ENCODE peak calls at places on chromosomes 11 and 22, in six cellular contexts. G, T, D, C, X and F are unnamed samples.

GRCh38 chr11:112613051-112613972 is 347.9 kb upstream of the NCAM1 start:
- DNase-seq in G (peak), T (no peak), D (no peak), C (no peak), X (no peak), F (no peak)

GRCh38 chr11:104164028-104164520 is at the start of gene PDGFD:
- DNase-seq in G (peak), T (no peak), D (peak), C (no peak), X (peak), F (peak)

GRCh38 chr22:23227380-23227779 is 47.1 kb downstream of the BCR start:
- DNase-seq in G (no peak), T (peak), D (no peak), C (no peak), X (no peak), F (no peak)

GRCh38 chr22:47193606-47194316 is 431.3 kb downstream of the TBC1D22A start:
- DNase-seq in G (no peak), T (no peak), D (no peak), C (no peak), X (no peak), F (no peak)

GRCh38 chr11:118907749-118908106 is 18.0 kb downstream of the BCL9L start:
- DNase-seq in G (no peak), T (no peak), D (no peak), C (no peak), X (no peak), F (no peak)

GRCh38 chr11:3189886-3190583 is 24.9 kb upstream of the OSBPL5 start:
- DNase-seq in G (no peak), T (no peak), D (no peak), C (no peak), X (peak), F (no peak)

GRCh38 chr11:6817668-6818067 is 18.2 kb upstream of the OR6A2 start:
- DNase-seq in G (no peak), T (no peak), D (no peak), C (no peak), X (peak), F (no peak)

GRCh38 chr11:47538741-47539575 is 14.0 kb downstream of the CELF1 start:
- DNase-seq in G (no peak), T (no peak), D (no peak), C (no peak), X (no peak), F (no peak)

GRCh38 chr11:47257518-47258316 is at the start of gene NR1H3:
- DNase-seq in G (peak), T (peak), D (no peak), C (no peak), X (peak), F (no peak)

GRCh38 chr11:87368876-87369480 is 331.2 kb downstream of the TMEM135 start:
- DNase-seq in G (no peak), T (no peak), D (no peak), C (no peak), X (no peak), F (no peak)

GRCh38 chr11:846496-847098 is 3.9 kb downstream of the TSPAN4 start:
- DNase-seq in G (no peak), T (no peak), D (no peak), C (no peak), X (no peak), F (no peak)

GRCh38 chr11:75705541-75705940 is 12.1 kb upstream of the MOGAT2 start:
- DNase-seq in G (no peak), T (no peak), D (no peak), C (no peak), X (no peak), F (no peak)

GRCh38 chr11:32963721-32964120 is 52.0 kb upstream of the DEPDC7 start:
- DNase-seq in G (no peak), T (no peak), D (no peak), C (no peak), X (no peak), F (no peak)

GRCh38 chr22:50699754-50700386 is 27.2 kb downstream of the SHANK3 start:
- DNase-seq in G (peak), T (peak), D (no peak), C (no peak), X (no peak), F (no peak)

GRCh38 chr11:115324569-115325432 is 179.4 kb downstream of the CADM1 start:
- DNase-seq in G (peak), T (peak), D (peak), C (peak), X (no peak), F (peak)

GRCh38 chr22:30575011-30575671 is 676 bp upstream of the GAL3ST1 start:
- DNase-seq in G (no peak), T (no peak), D (no peak), C (no peak), X (no peak), F (no peak)

GRCh38 chr11:63682045-63682915 is 980 bp downstream of the RTN3 start:
- DNase-seq in G (peak), T (peak), D (no peak), C (no peak), X (peak), F (no peak)

GRCh38 chr11:70065318-70066135 is 12.6 kb upstream of the ANO1 start:
- DNase-seq in G (no peak), T (no peak), D (no peak), C (no peak), X (peak), F (no peak)

GRCh38 chr22:29291215-29291614 is 15.2 kb upstream of the GAS2L1 start:
- DNase-seq in G (no peak), T (no peak), D (no peak), C (no peak), X (no peak), F (no peak)

GRCh38 chr11:35794850-35795249 is 132.3 kb downstream of the TRIM44 start:
- DNase-seq in G (no peak), T (no peak), D (no peak), C (no peak), X (no peak), F (no peak)

GRCh38 chr11:65558785-65559509 is 788 bp upstream of the LTBP3 start:
- DNase-seq in G (no peak), T (no peak), D (no peak), C (no peak), X (no peak), F (no peak)

GRCh38 chr11:94007426-94007825 is 13.7 kb upstream of the HEPHL1 start:
- DNase-seq in G (no peak), T (no peak), D (no peak), C (no peak), X (no peak), F (no peak)

GRCh38 chr11:93225642-93226041 is 27.9 kb upstream of the SLC36A4 start:
- DNase-seq in G (no peak), T (peak), D (no peak), C (no peak), X (no peak), F (no peak)

GRCh38 chr11:32333335-32333991 is 101.9 kb downstream of the WT1 start:
- DNase-seq in G (no peak), T (no peak), D (peak), C (no peak), X (peak), F (peak)

GRCh38 chr11:102446606-102447005 is 6.0 kb downstream of the TMEM123 start:
- DNase-seq in G (no peak), T (no peak), D (no peak), C (no peak), X (no peak), F (no peak)

GRCh38 chr11:76239483-76240142 is 33.3 kb upstream of the WNT11 start:
- DNase-seq in G (peak), T (no peak), D (no peak), C (no peak), X (no peak), F (no peak)

GRCh38 chr11:119641991-119642745 is 86.8 kb downstream of the NECTIN1 start:
- DNase-seq in G (peak), T (peak), D (no peak), C (no peak), X (no peak), F (no peak)

GRCh38 chr11:93537022-93537421 is 6.2 kb downstream of the SMCO4 start:
- DNase-seq in G (no peak), T (no peak), D (no peak), C (no peak), X (no peak), F (no peak)

GRCh38 chr11:112289588-112290461 is 29.2 kb upstream of the PLET1 start:
- DNase-seq in G (peak), T (peak), D (peak), C (no peak), X (peak), F (peak)

GRCh38 chr11:62727007-62727832 is at the start of gene HNRNPUL2:
- DNase-seq in G (peak), T (peak), D (peak), C (peak), X (peak), F (peak)

GRCh38 chr11:66118847-66119246 is 48.8 kb downstream of the PACS1 start:
- DNase-seq in G (no peak), T (no peak), D (no peak), C (no peak), X (no peak), F (no peak)

GRCh38 chr11:28903716-28904115 is 795.5 kb downstream of the METTL15 start:
- DNase-seq in G (no peak), T (no peak), D (no peak), C (no peak), X (no peak), F (no peak)
- TF ChIP-seq TAF1 in G (no peak), T (no peak), D (no peak), C (no peak), X (no peak), F (no peak)

DNA sequence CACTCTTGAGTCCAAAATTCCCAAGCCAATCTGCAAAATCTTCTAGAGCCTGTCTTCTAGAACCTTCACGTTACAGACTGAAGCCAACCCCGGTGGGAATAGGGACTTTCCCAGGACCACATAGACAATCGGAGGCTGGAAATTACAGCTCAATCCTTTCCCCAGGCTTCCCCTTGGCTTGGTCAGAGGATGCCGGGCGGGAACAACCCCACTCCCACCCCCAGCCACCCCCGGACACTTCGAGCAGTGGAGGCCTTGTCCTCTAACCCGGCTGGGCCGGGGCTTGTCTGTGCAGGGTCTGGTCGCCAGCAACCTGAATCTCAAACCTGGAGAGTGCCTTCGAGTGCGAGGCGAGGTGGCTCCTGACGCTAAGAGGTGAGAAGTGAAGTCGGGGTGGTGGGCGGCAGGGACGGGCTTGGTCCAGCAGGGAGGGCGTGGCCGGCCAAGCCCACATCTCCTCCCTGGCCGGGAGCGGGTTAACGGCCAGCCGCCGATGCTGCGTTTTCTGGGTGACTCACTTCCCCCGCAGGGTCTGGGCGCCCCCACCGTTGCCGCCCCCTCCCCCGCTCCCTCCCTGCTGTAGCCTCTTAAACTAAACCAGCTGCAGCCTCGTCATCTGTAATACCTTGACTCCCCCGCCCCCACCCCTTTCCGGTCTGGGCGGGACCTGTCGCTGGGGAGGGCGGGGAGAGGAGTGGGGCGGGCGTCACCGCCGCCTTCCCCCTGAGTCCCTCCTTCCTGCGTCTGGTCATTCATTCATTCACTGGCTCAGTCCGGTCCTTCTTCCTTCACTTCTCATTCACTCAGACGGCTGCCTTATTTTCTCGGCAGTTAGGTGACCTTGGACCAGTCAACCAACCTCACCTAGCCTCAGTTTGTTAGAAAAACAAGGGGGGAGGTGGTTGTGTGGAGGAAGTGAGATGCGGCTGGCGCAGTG is 1.5 kb downstream of the LGALS1 start:
- DNase-seq in G (peak), T (peak), D (peak), C (no peak), X (peak), F (peak)
- TF ChIP-seq POLR2A in G (no peak), T (no peak), D (peak), C (peak), X (peak), F (no peak)

DNA sequence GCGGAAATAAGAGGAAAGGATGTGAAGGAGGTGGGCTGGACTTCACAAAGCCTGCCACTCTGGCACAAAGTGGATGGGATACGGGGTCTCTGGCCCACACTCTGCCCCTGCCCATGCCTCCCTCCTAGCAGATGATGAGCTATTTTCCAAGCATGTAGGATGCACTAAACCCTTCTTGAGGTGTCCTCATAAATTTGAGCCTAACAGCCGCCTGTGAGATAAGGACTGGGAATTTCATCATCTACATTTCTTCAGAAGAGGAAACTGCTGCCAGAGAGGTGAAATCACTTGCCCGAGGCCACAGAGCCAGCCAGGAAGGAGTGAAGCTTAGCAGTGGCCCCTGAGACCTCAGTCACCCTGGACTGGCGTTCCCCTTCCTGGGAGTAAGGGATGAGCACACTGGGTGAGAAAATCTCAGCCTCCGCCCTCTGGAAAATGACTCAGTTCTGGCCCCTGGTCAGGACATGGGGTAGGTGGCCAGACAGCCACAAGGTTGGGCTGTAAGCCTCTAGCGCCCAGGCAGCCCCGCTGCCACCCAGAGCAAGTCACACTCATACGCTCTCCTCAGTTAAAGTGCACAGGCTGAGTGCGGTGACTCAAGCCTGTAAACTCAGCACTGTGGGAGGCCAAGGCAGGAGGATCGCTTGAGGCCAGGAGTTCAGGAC is 27.9 kb downstream of the MB start:
- DNase-seq in G (no peak), T (no peak), D (no peak), C (no peak), X (no peak), F (no peak)
- TF ChIP-seq TAF1 in G (no peak), T (no peak), D (no peak), C (no peak), X (no peak), F (no peak)

GRCh38 chr11:73141031-73141308 is 1.1 kb downstream of the FCHSD2 start:
- DNase-seq in G (no peak), T (peak), D (no peak), C (no peak), X (no peak), F (no peak)

GRCh38 chr11:73143126-73143838 is 1.2 kb upstream of the FCHSD2 start:
- DNase-seq in G (peak), T (peak), D (no peak), C (no peak), X (no peak), F (no peak)

GRCh38 chr11:73141309-73142127 is 600 bp downstream of the FCHSD2 start:
- DNase-seq in G (peak), T (no peak), D (peak), C (no peak), X (peak), F (no peak)

GRCh38 chr11:73140213-73141030 is 1.7 kb downstream of the FCHSD2 start:
- DNase-seq in G (no peak), T (no peak), D (no peak), C (no peak), X (peak), F (no peak)

GRCh38 chr11:73142128-73142377 is at the start of gene FCHSD2:
- DNase-seq in G (no peak), T (no peak), D (no peak), C (no peak), X (no peak), F (no peak)
- TF ChIP-seq POLR2A in G (no peak), T (no peak), D (no peak), C (no peak), X (no peak), F (peak)

GRCh38 chr22:26302726-26303125 is 126.3 kb upstream of the ASPHD2 start:
- DNase-seq in G (no peak), T (no peak), D (no peak), C (no peak), X (no peak), F (no peak)
- TF ChIP-seq TAF1 in G (no peak), T (no peak), D (no peak), C (no peak), X (no peak), F (no peak)

DNA sequence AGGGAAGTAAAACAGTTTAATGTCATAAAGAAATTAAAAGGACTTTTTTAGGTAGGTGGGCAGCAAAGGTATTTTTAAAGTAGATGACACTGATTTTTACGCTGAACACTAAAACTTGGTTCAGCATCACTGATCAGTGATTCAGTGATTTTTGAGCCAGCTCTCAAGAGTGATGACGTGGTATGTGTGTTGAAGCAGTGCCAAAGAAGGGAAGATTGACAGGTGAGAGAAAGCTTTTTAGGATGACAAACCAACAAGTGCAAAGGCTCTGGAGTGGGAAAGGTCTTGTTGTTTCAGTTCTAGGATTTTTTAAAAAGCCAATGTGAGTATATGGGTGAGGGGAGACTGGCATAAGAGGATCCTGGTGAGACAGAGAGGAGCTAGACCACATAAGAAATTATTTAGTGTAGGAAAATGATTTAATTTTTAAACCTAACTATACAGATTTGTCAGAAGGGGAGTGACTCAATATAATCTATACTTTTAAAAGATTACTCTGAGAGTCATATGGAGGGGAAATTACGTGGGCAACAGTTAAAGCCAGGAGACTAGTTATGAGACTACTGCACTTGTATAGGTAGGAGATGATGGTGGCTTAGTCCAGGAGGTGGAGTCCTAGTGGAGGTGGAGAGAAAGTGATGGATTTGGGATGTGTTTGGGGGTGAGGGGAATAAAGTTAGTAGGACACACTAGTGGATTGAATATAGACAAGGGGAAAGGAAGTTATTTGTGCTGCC is 17.6 kb upstream of the CALCB start:
- DNase-seq in G (no peak), T (no peak), D (no peak), C (no peak), X (no peak), F (no peak)
- TF ChIP-seq POLR2A in G (no peak), T (no peak), D (no peak), C (no peak), X (no peak), F (no peak)

GRCh38 chr11:13917269-13917668 is 45.3 kb upstream of the SPON1 start:
- DNase-seq in G (no peak), T (no peak), D (no peak), C (no peak), X (no peak), F (no peak)
- TF ChIP-seq TAF1 in G (no peak), T (no peak), D (no peak), C (no peak), X (no peak), F (no peak)